ENCODE peak calls at places on chromosomes 13 and 19, in five cellular contexts. V, S, X, D and I are unnamed samples.

GRCh38 chr13:79435549-79435948 is 29.5 kb upstream of the RBM26 start:
- DNase-seq in V (peak), S (no peak), X (peak), D (peak), I (peak)

GRCh38 chr19:28290963-28291657 is 921.8 kb downstream of the UQCRFS1 start:
- DNase-seq in V (no peak), S (no peak), X (no peak), D (no peak), I (no peak)

GRCh38 chr19:46980756-46981155 is 38.9 kb upstream of the NPAS1 start:
- DNase-seq in V (no peak), S (no peak), X (no peak), D (no peak), I (no peak)

GRCh38 chr13:45238945-45239795 is 38.3 kb upstream of the KCTD4 start:
- DNase-seq in V (no peak), S (no peak), X (peak), D (no peak), I (no peak)

GRCh38 chr13:113545455-113545930 is 39.1 kb upstream of the TFDP1 start:
- DNase-seq in V (peak), S (no peak), X (peak), D (peak), I (peak)

GRCh38 chr19:17473041-17473440 is 2.7 kb downstream of the SLC27A1 start:
- DNase-seq in V (peak), S (no peak), X (peak), D (peak), I (peak)

GRCh38 chr19:30222428-30222873 is 149.7 kb upstream of the ZNF536 start:
- DNase-seq in V (no peak), S (no peak), X (peak), D (no peak), I (no peak)

GRCh38 chr19:34232566-34233481 is 21.5 kb upstream of the GARRE1 start:
- DNase-seq in V (peak), S (no peak), X (peak), D (peak), I (peak)

GRCh38 chr19:12159773-12160414 is 3.0 kb upstream of the ZNF136 start:
- DNase-seq in V (no peak), S (no peak), X (no peak), D (no peak), I (no peak)

GRCh38 chr19:8361921-8362793 is 1.8 kb upstream of the ANGPTL4 start:
- DNase-seq in V (peak), S (peak), X (peak), D (peak), I (peak)

GRCh38 chr13:92436927-92437326 is 789.7 kb upstream of the GPC6 start:
- DNase-seq in V (no peak), S (no peak), X (no peak), D (no peak), I (no peak)

GRCh38 chr19:15282311-15282705 is 50.0 kb downstream of the BRD4 start:
- DNase-seq in V (peak), S (no peak), X (no peak), D (no peak), I (no peak)

GRCh38 chr13:97275775-97276501 is 53.8 kb downstream of the MBNL2 start:
- DNase-seq in V (no peak), S (no peak), X (peak), D (no peak), I (no peak)

GRCh38 chr13:83831796-83832195 is 50.5 kb downstream of the SLITRK1 start:
- DNase-seq in V (peak), S (no peak), X (no peak), D (no peak), I (no peak)

GRCh38 chr13:51821666-51822065 is 17.7 kb upstream of the DHRS12 start:
- DNase-seq in V (no peak), S (no peak), X (no peak), D (no peak), I (no peak)

GRCh38 chr13:98409281-98409680 is 167.6 kb downstream of the STK24 start:
- DNase-seq in V (no peak), S (no peak), X (no peak), D (no peak), I (no peak)

GRCh38 chr13:98411013-98411412 is 165.9 kb downstream of the STK24 start:
- DNase-seq in V (no peak), S (no peak), X (no peak), D (no peak), I (no peak)

GRCh38 chr13:98410591-98410990 is 166.3 kb downstream of the STK24 start:
- DNase-seq in V (no peak), S (no peak), X (no peak), D (no peak), I (no peak)

GRCh38 chr13:98413796-98414195 is 163.1 kb downstream of the STK24 start:
- DNase-seq in V (no peak), S (no peak), X (no peak), D (no peak), I (no peak)

DNA sequence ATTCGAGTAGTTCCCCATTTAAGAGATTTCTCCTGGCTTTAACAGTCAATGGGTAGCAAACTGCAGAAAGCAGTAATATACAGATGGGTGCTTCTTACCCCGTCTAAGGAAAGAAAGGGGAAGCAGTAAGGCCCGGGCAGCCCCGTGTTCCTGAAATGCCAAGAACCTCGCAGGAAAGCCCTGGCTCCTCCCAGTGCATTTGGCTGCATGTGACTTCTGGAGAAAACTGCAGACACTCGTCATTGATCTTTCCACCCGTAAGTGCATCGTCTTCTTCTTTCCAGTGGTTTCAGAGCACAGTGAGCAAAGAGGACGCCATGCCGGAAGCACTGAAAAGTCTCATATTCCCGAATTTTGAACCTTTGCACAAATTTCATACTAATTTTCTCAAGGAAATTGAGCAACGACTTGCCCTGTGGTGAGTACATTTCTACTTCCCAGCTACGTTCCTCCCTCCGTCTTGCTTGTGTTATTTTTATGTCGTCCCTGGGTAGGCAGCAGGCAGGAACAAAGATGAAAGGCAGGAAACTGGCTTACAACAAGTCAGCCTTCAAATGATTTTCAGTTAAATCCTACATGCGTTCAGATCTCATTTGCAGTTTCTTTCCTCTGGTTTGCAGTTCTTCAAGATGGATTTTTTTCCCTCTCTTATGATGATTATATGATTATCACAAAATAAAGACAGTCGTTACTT is 165.1 kb downstream of the STK24 start:
- DNase-seq in V (no peak), S (no peak), X (peak), D (peak), I (no peak)
- H3K4me2 ChIP-seq in V (no peak), S (no peak), X (no peak), D (peak), I (no peak)

GRCh38 chr19:38614289-38614688 is 3.5 kb downstream of the MAP4K1 start:
- DNase-seq in V (no peak), S (no peak), X (no peak), D (no peak), I (no peak)

GRCh38 chr19:38617283-38617763 is 430 bp downstream of the MAP4K1 start:
- DNase-seq in V (no peak), S (peak), X (no peak), D (no peak), I (no peak)

GRCh38 chr19:38617764-38618589 is at the start of gene MAP4K1:
- DNase-seq in V (no peak), S (peak), X (no peak), D (no peak), I (no peak)

GRCh38 chr19:38616265-38616664 is 1.5 kb downstream of the MAP4K1 start:
- DNase-seq in V (no peak), S (no peak), X (no peak), D (no peak), I (no peak)

GRCh38 chr19:38615007-38615581 is 2.7 kb downstream of the MAP4K1 start:
- DNase-seq in V (no peak), S (no peak), X (no peak), D (no peak), I (no peak)
- H3K4me2 ChIP-seq in V (no peak), S (no peak), X (no peak), D (no peak), I (no peak)

GRCh38 chr13:110875243-110875642 is 39.6 kb downstream of the ANKRD10 start:
- DNase-seq in V (no peak), S (no peak), X (no peak), D (peak), I (no peak)
- H3K4me2 ChIP-seq in V (peak), S (peak), X (peak), D (peak), I (no peak)

GRCh38 chr13:101535192-101535746 is 82.8 kb downstream of the ITGBL1 start:
- DNase-seq in V (no peak), S (no peak), X (peak), D (no peak), I (no peak)

GRCh38 chr13:101523732-101524131 is 71.3 kb downstream of the ITGBL1 start:
- DNase-seq in V (no peak), S (no peak), X (peak), D (peak), I (peak)

GRCh38 chr13:101527130-101527529 is 74.7 kb downstream of the ITGBL1 start:
- DNase-seq in V (no peak), S (no peak), X (no peak), D (no peak), I (no peak)

GRCh38 chr13:101530293-101530692 is 77.8 kb downstream of the ITGBL1 start:
- DNase-seq in V (no peak), S (no peak), X (peak), D (no peak), I (no peak)

GRCh38 chr13:101529419-101529818 is 76.9 kb downstream of the ITGBL1 start:
- DNase-seq in V (no peak), S (no peak), X (peak), D (no peak), I (peak)
- H3K4me2 ChIP-seq in V (no peak), S (no peak), X (peak), D (no peak), I (no peak)

GRCh38 chr19:2527171-2527570 is 51.2 kb downstream of the GADD45B start:
- DNase-seq in V (no peak), S (no peak), X (no peak), D (no peak), I (no peak)

GRCh38 chr19:2524840-2525723 is 49.2 kb downstream of the GADD45B start:
- DNase-seq in V (peak), S (no peak), X (peak), D (no peak), I (peak)

GRCh38 chr19:2524361-2524839 is 48.5 kb downstream of the GADD45B start:
- DNase-seq in V (no peak), S (no peak), X (no peak), D (no peak), I (no peak)

GRCh38 chr19:2527716-2528115 is 51.8 kb downstream of the GADD45B start:
- DNase-seq in V (no peak), S (no peak), X (no peak), D (no peak), I (no peak)

GRCh38 chr19:2523630-2524311 is 47.8 kb downstream of the GADD45B start:
- DNase-seq in V (no peak), S (no peak), X (peak), D (no peak), I (peak)
- H3K4me2 ChIP-seq in V (no peak), S (no peak), X (peak), D (no peak), I (peak)